ENCODE peak calls at places on chromosomes 5 and 9, in ten cellular contexts. One of them, this sample, is unnamed.

GRCh38 chr5:179967489-179967888 is 59.8 kb upstream of the TBC1D9B start:
- DNase-seq in colonic mucosa: peak
- DNase-seq in H9: no peak
- DNase-seq in thyroid gland: no peak
- DNase-seq in tibial artery: no peak
- DNase-seq in fibroblast of pulmonary artery: no peak
- DNase-seq in transverse colon: peak
- DNase-seq in Calu3: no peak
- DNase-seq in left ventricle myocardium inferior: no peak
- DNase-seq in type B pancreatic cell: no peak
- DNase-seq in this sample: no peak

GRCh38 chr5:136506131-136506530 is 140.8 kb upstream of the TRPC7 start:
- DNase-seq in colonic mucosa: no peak
- DNase-seq in H9: peak
- DNase-seq in thyroid gland: no peak
- DNase-seq in tibial artery: no peak
- DNase-seq in fibroblast of pulmonary artery: no peak
- DNase-seq in transverse colon: no peak
- DNase-seq in Calu3: no peak
- DNase-seq in left ventricle myocardium inferior: no peak
- DNase-seq in type B pancreatic cell: no peak
- DNase-seq in this sample: no peak

GRCh38 chr9:121876212-121876611 is 216.9 kb downstream of the TTLL11 start:
- DNase-seq in colonic mucosa: no peak
- DNase-seq in H9: no peak
- DNase-seq in thyroid gland: no peak
- DNase-seq in tibial artery: no peak
- DNase-seq in fibroblast of pulmonary artery: no peak
- DNase-seq in transverse colon: no peak
- DNase-seq in Calu3: no peak
- DNase-seq in left ventricle myocardium inferior: no peak
- DNase-seq in type B pancreatic cell: no peak
- DNase-seq in this sample: peak

GRCh38 chr9:8760000-8760767 is 960.6 kb upstream of the DMAC1 start:
- DNase-seq in colonic mucosa: no peak
- DNase-seq in H9: no peak
- DNase-seq in thyroid gland: no peak
- DNase-seq in tibial artery: no peak
- DNase-seq in fibroblast of pulmonary artery: no peak
- DNase-seq in transverse colon: no peak
- DNase-seq in Calu3: no peak
- DNase-seq in left ventricle myocardium inferior: no peak
- DNase-seq in type B pancreatic cell: no peak
- DNase-seq in this sample: no peak

GRCh38 chr5:88672644-88673493 is 210.1 kb downstream of the MEF2C start:
- DNase-seq in colonic mucosa: no peak
- DNase-seq in H9: peak
- DNase-seq in thyroid gland: no peak
- DNase-seq in tibial artery: no peak
- DNase-seq in fibroblast of pulmonary artery: no peak
- DNase-seq in transverse colon: no peak
- DNase-seq in Calu3: no peak
- DNase-seq in left ventricle myocardium inferior: no peak
- DNase-seq in type B pancreatic cell: no peak
- DNase-seq in this sample: no peak

GRCh38 chr9:131714161-131714646 is 25.7 kb downstream of the RAPGEF1 start:
- DNase-seq in colonic mucosa: no peak
- DNase-seq in H9: no peak
- DNase-seq in thyroid gland: peak
- DNase-seq in tibial artery: peak
- DNase-seq in fibroblast of pulmonary artery: peak
- DNase-seq in transverse colon: no peak
- DNase-seq in Calu3: no peak
- DNase-seq in left ventricle myocardium inferior: peak
- DNase-seq in type B pancreatic cell: no peak
- DNase-seq in this sample: peak

GRCh38 chr9:7983361-7983974 is 183.9 kb upstream of the DMAC1 start:
- DNase-seq in colonic mucosa: no peak
- DNase-seq in H9: no peak
- DNase-seq in thyroid gland: no peak
- DNase-seq in tibial artery: no peak
- DNase-seq in fibroblast of pulmonary artery: no peak
- DNase-seq in transverse colon: no peak
- DNase-seq in Calu3: no peak
- DNase-seq in left ventricle myocardium inferior: no peak
- DNase-seq in type B pancreatic cell: no peak
- DNase-seq in this sample: no peak

GRCh38 chr5:14041528-14042184 is 97.2 kb upstream of the DNAH5 start:
- DNase-seq in colonic mucosa: no peak
- DNase-seq in H9: no peak
- DNase-seq in thyroid gland: no peak
- DNase-seq in tibial artery: no peak
- DNase-seq in fibroblast of pulmonary artery: no peak
- DNase-seq in transverse colon: no peak
- DNase-seq in Calu3: no peak
- DNase-seq in left ventricle myocardium inferior: no peak
- DNase-seq in type B pancreatic cell: no peak
- DNase-seq in this sample: no peak

GRCh38 chr5:169945831-169946261 is 34.4 kb downstream of the INSYN2B start:
- DNase-seq in colonic mucosa: peak
- DNase-seq in H9: peak
- DNase-seq in thyroid gland: peak
- DNase-seq in tibial artery: no peak
- DNase-seq in fibroblast of pulmonary artery: peak
- DNase-seq in transverse colon: no peak
- DNase-seq in Calu3: peak
- DNase-seq in left ventricle myocardium inferior: peak
- DNase-seq in type B pancreatic cell: no peak
- DNase-seq in this sample: peak

GRCh38 chr9:76571288-76572204 is 112.6 kb downstream of the GCNT1 start:
- DNase-seq in colonic mucosa: no peak
- DNase-seq in H9: no peak
- DNase-seq in thyroid gland: no peak
- DNase-seq in tibial artery: no peak
- DNase-seq in fibroblast of pulmonary artery: peak
- DNase-seq in transverse colon: peak
- DNase-seq in Calu3: no peak
- DNase-seq in left ventricle myocardium inferior: no peak
- DNase-seq in type B pancreatic cell: no peak
- DNase-seq in this sample: no peak

DNA sequence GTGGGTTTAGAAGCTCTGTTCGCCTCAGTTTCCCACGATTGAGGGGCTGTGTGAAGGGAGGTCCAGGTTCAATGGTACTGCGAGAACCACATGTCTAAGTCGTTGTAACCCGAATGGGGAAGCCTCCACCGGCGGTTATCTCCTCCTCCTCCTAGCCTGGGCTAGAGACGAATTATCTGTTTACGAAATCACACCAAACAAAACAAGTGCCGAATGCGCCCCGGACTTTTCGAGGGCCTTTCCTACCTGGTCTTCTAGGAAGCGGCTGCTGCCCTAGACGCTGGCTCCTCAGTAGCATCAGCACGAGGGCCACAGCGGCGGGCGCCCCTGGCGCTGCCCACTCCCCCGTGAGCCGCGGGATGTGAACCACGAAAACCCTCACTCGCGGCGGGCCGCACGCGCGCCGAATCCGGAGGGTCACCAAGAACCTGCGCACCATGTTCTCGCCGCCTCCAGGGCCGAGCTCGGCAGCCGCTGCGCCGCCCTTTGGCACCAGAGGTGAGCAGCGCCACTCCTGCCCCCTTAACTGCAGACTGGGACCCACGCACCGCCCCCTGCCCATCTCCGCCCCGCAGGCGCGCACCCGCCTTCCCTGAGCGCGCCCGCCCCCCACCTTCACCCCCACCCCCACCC is at the start of gene CDKN2A:
- DNase-seq in colonic mucosa: peak
- DNase-seq in H9: peak
- DNase-seq in thyroid gland: no peak
- DNase-seq in tibial artery: no peak
- DNase-seq in fibroblast of pulmonary artery: peak
- DNase-seq in transverse colon: peak
- DNase-seq in Calu3: peak
- DNase-seq in left ventricle myocardium inferior: no peak
- DNase-seq in type B pancreatic cell: no peak
- DNase-seq in this sample: peak
- TF ChIP-seq CTCF in colonic mucosa: no peak
- TF ChIP-seq CTCF in H9: no peak
- TF ChIP-seq CTCF in thyroid gland: no peak
- TF ChIP-seq CTCF in tibial artery: no peak
- TF ChIP-seq CTCF in fibroblast of pulmonary artery: no peak
- TF ChIP-seq CTCF in transverse colon: no peak
- TF ChIP-seq CTCF in Calu3: no peak
- TF ChIP-seq CTCF in left ventricle myocardium inferior: no peak
- TF ChIP-seq CTCF in type B pancreatic cell: no peak
- TF ChIP-seq CTCF in this sample: no peak

DNA sequence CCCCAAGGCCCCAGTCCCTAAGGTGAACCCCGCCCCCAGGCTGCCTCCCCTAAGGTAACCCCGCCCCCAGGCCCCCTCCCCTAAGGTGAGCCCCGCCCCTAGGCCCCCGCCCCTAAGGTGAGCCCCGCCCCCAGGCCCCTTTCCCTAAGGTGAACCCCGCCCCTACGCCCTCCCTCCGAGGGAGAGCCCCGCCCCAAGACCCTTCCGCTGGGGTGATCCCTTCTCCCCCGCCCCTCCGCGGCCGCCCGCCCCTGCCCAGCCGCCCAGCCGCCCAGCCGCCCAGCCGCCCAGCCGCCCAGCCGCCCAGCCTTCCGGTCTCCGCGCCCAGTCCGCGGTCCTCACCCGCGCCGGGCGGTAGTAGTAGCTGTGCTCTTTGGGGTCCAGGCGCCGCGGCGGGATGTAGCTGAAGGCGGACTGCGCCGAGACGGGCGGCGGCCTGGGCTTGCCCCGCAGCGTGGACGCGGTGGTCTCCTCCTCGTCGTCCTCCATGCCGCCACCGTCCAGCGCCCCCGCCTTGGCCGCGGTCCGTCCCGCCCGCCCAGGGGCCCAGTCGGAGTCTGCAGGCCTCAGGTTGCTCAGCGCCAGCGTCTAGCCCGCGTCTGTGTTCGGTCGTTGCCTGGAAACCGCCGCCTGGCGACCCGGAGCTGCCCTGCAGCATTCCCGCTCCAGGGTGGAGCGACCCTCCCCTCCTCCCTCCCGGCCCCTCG is at the start of gene CFAP90:
- DNase-seq in colonic mucosa: peak
- DNase-seq in H9: peak
- DNase-seq in thyroid gland: peak
- DNase-seq in tibial artery: no peak
- DNase-seq in fibroblast of pulmonary artery: peak
- DNase-seq in transverse colon: peak
- DNase-seq in Calu3: peak
- DNase-seq in left ventricle myocardium inferior: peak
- DNase-seq in type B pancreatic cell: peak
- DNase-seq in this sample: no peak
- TF ChIP-seq CTCF in colonic mucosa: no peak
- TF ChIP-seq CTCF in H9: peak
- TF ChIP-seq CTCF in thyroid gland: peak
- TF ChIP-seq CTCF in tibial artery: no peak
- TF ChIP-seq CTCF in fibroblast of pulmonary artery: peak
- TF ChIP-seq CTCF in transverse colon: peak
- TF ChIP-seq CTCF in Calu3: no peak
- TF ChIP-seq CTCF in left ventricle myocardium inferior: peak
- TF ChIP-seq CTCF in type B pancreatic cell: peak
- TF ChIP-seq CTCF in this sample: no peak

DNA sequence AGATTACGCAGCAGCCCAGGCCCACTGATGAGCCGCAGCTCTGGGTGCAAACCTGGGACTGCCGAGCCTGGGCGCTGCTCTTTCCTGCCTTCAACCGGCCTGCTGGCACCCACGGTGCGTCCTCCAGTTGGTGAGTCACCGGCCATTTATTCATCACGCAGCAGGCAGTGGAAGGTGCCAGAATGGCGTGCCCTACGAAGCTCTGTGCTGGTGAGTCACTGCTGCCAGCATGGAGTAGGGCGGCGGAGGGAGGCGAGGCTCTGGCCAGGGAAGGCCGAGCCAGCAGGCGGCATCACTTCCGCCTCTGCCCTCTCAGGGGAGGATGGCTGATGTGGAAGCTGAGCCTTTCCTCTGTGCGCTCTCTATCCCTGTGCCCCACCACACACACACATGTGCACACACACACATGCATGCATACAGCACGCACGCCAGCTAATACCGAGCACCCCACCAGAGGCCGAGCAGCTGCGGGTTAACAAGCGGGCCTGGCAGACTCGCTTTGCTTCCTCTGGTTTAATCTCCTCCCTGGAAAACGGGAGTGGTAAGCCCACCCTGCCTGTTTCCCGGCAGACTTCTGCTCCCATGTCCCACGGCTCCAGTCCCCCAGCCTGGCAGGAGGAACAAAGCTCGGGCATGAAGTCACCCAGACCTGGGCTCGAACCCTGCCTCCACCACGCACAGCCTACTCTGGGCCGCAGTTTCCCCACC is 39.2 kb downstream of the OLFM1 start:
- DNase-seq in colonic mucosa: no peak
- DNase-seq in H9: no peak
- DNase-seq in thyroid gland: no peak
- DNase-seq in tibial artery: peak
- DNase-seq in fibroblast of pulmonary artery: no peak
- DNase-seq in transverse colon: no peak
- DNase-seq in Calu3: no peak
- DNase-seq in left ventricle myocardium inferior: no peak
- DNase-seq in type B pancreatic cell: no peak
- DNase-seq in this sample: no peak
- TF ChIP-seq CTCF in colonic mucosa: no peak
- TF ChIP-seq CTCF in H9: no peak
- TF ChIP-seq CTCF in thyroid gland: no peak
- TF ChIP-seq CTCF in tibial artery: no peak
- TF ChIP-seq CTCF in fibroblast of pulmonary artery: no peak
- TF ChIP-seq CTCF in transverse colon: no peak
- TF ChIP-seq CTCF in Calu3: no peak
- TF ChIP-seq CTCF in left ventricle myocardium inferior: no peak
- TF ChIP-seq CTCF in type B pancreatic cell: no peak
- TF ChIP-seq CTCF in this sample: no peak

GRCh38 chr9:83708515-83709158 is 879 bp upstream of the UBQLN1 start:
- DNase-seq in colonic mucosa: peak
- DNase-seq in H9: peak
- DNase-seq in thyroid gland: peak
- DNase-seq in tibial artery: peak
- DNase-seq in fibroblast of pulmonary artery: peak
- DNase-seq in transverse colon: peak
- DNase-seq in Calu3: peak
- DNase-seq in left ventricle myocardium inferior: peak
- DNase-seq in type B pancreatic cell: peak
- DNase-seq in this sample: peak
- TF ChIP-seq CTCF in colonic mucosa: peak
- TF ChIP-seq CTCF in H9: peak
- TF ChIP-seq CTCF in thyroid gland: no peak
- TF ChIP-seq CTCF in tibial artery: no peak
- TF ChIP-seq CTCF in fibroblast of pulmonary artery: no peak
- TF ChIP-seq CTCF in transverse colon: peak
- TF ChIP-seq CTCF in Calu3: no peak
- TF ChIP-seq CTCF in left ventricle myocardium inferior: peak
- TF ChIP-seq CTCF in type B pancreatic cell: no peak
- TF ChIP-seq CTCF in this sample: peak

GRCh38 chr5:107352576-107352975 is 318.2 kb downstream of the EFNA5 start:
- DNase-seq in colonic mucosa: no peak
- DNase-seq in H9: no peak
- DNase-seq in thyroid gland: no peak
- DNase-seq in tibial artery: no peak
- DNase-seq in fibroblast of pulmonary artery: no peak
- DNase-seq in transverse colon: no peak
- DNase-seq in Calu3: no peak
- DNase-seq in left ventricle myocardium inferior: no peak
- DNase-seq in type B pancreatic cell: no peak
- DNase-seq in this sample: no peak
- TF ChIP-seq CTCF in colonic mucosa: no peak
- TF ChIP-seq CTCF in H9: peak
- TF ChIP-seq CTCF in thyroid gland: no peak
- TF ChIP-seq CTCF in tibial artery: no peak
- TF ChIP-seq CTCF in fibroblast of pulmonary artery: no peak
- TF ChIP-seq CTCF in transverse colon: no peak
- TF ChIP-seq CTCF in Calu3: peak
- TF ChIP-seq CTCF in left ventricle myocardium inferior: no peak
- TF ChIP-seq CTCF in type B pancreatic cell: no peak
- TF ChIP-seq CTCF in this sample: no peak

GRCh38 chr5:39424751-39425524 is at the start of gene DAB2:
- DNase-seq in colonic mucosa: peak
- DNase-seq in H9: peak
- DNase-seq in thyroid gland: peak
- DNase-seq in tibial artery: peak
- DNase-seq in fibroblast of pulmonary artery: peak
- DNase-seq in transverse colon: peak
- DNase-seq in Calu3: peak
- DNase-seq in left ventricle myocardium inferior: peak
- DNase-seq in type B pancreatic cell: peak
- DNase-seq in this sample: peak
- TF ChIP-seq CTCF in colonic mucosa: peak
- TF ChIP-seq CTCF in H9: peak
- TF ChIP-seq CTCF in thyroid gland: peak
- TF ChIP-seq CTCF in tibial artery: peak
- TF ChIP-seq CTCF in fibroblast of pulmonary artery: peak
- TF ChIP-seq CTCF in transverse colon: peak
- TF ChIP-seq CTCF in Calu3: peak
- TF ChIP-seq CTCF in left ventricle myocardium inferior: peak
- TF ChIP-seq CTCF in type B pancreatic cell: peak
- TF ChIP-seq CTCF in this sample: peak